ENCODE peak calls at places on chromosomes 3 and 15, in five cellular contexts. C is K562, E is GM12878, F is H1, W is GM12892. N is an unnamed sample.

GRCh38 chr3:195467641-195468390 is 25.0 kb upstream of the ACAP2 start:
- DNase-seq in W (no peak), C (no peak), E (no peak), F (no peak), N (no peak)

GRCh38 chr15:74541494-74542191 is 623 bp downstream of the ARID3B start:
- DNase-seq in F (no peak), W (peak; percentile 55), E (peak; percentile 74), C (peak; percentile 85), N (peak; percentile 64)

GRCh38 chr3:146503459-146504202 is 34.3 kb upstream of the PLSCR2 start:
- DNase-seq in W (peak; percentile 23), E (peak; percentile 62), C (no peak), F (no peak), N (peak; percentile 6)

GRCh38 chr3:194689493-194689901 is 3.8 kb downstream of the FAM43A start:
- DNase-seq in C (no peak), W (no peak), F (no peak), E (no peak), N (no peak)

GRCh38 chr3:48125026-48125704 is 63.1 kb downstream of the CDC25A start:
- DNase-seq in E (no peak), W (no peak), F (peak; percentile 43), C (no peak), N (no peak)

GRCh38 chr3:40143283-40144090 is 166.0 kb upstream of the EIF1B start:
- DNase-seq in C (no peak), E (no peak), W (no peak), F (no peak), N (no peak)

GRCh38 chr3:191431160-191431822 is 29.7 kb upstream of the PYDC2 start:
- DNase-seq in E (no peak), C (no peak), F (no peak), W (no peak), N (no peak)

GRCh38 chr15:71753346-71753745 is 57.0 kb upstream of the NR2E3 start:
- DNase-seq in E (no peak), C (no peak), W (no peak), F (no peak), N (no peak)

GRCh38 chr15:33234019-33234418 is 39.5 kb upstream of the FMN1 start:
- DNase-seq in E (no peak), F (no peak), C (peak; percentile 22), W (no peak), N (no peak)

GRCh38 chr15:49255966-49256759 is 86.1 kb downstream of the GALK2 start:
- DNase-seq in C (no peak), W (no peak), F (no peak), E (no peak), N (no peak)

GRCh38 chr3:175535351-175535750 is 676.2 kb downstream of the NAALADL2 start:
- DNase-seq in F (no peak), W (no peak), C (no peak), E (no peak), N (no peak)

GRCh38 chr3:37183375-37183831 is 9.0 kb upstream of the LRRFIP2 start:
- DNase-seq in E (no peak), W (no peak), C (no peak), F (no peak), N (no peak)

GRCh38 chr15:27042230-27042629 is 71.2 kb downstream of the GABRG3 start:
- DNase-seq in W (no peak), C (no peak), E (no peak), F (no peak), N (no peak)

GRCh38 chr15:82999905-83000671 is 11.4 kb downstream of the C15orf40 start:
- DNase-seq in C (peak; percentile 67), E (peak; percentile 43), W (peak; percentile 27), F (no peak), N (peak; percentile 37)

GRCh38 chr3:123618768-123619484 is 34.1 kb upstream of the HACD2 start:
- DNase-seq in W (no peak), C (peak; percentile 29), E (no peak), F (no peak), N (no peak)

GRCh38 chr15:45378149-45378912 is at the start of gene GATM:
- DNase-seq in E (peak; percentile 66), C (no peak), F (no peak), W (peak; percentile 80), N (peak; percentile 84)
- TF ChIP-seq POLR2A in E (peak; percentile 94), C (no peak), F (no peak), W (peak; percentile 96), N (peak; percentile 88)

GRCh38 chr15:85504739-85505676 is 124.6 kb downstream of the AKAP13 start:
- DNase-seq in E (no peak), C (peak; percentile 56), W (no peak), F (no peak), N (no peak)
- TF ChIP-seq TAF1 in E (no peak), C (no peak), W (no peak), F (no peak), N (no peak)

GRCh38 chr3:141020139-141020940 is 30.8 kb upstream of the SPSB4 start:
- DNase-seq in W (no peak), F (no peak), C (no peak), E (no peak), N (no peak)

GRCh38 chr3:141021261-141021660 is 29.9 kb upstream of the SPSB4 start:
- DNase-seq in C (no peak), E (no peak), F (no peak), W (no peak), N (no peak)

GRCh38 chr3:141015486-141015885 is 35.7 kb upstream of the SPSB4 start:
- DNase-seq in F (no peak), W (no peak), E (no peak), C (no peak), N (no peak)

GRCh38 chr3:141019244-141019643 is 31.9 kb upstream of the SPSB4 start:
- DNase-seq in C (no peak), W (no peak), F (no peak), E (no peak), N (no peak)
- TF ChIP-seq POLR2AphosphoS5 in C (no peak), W (no peak), F (no peak), E (no peak), N (no peak)

DNA sequence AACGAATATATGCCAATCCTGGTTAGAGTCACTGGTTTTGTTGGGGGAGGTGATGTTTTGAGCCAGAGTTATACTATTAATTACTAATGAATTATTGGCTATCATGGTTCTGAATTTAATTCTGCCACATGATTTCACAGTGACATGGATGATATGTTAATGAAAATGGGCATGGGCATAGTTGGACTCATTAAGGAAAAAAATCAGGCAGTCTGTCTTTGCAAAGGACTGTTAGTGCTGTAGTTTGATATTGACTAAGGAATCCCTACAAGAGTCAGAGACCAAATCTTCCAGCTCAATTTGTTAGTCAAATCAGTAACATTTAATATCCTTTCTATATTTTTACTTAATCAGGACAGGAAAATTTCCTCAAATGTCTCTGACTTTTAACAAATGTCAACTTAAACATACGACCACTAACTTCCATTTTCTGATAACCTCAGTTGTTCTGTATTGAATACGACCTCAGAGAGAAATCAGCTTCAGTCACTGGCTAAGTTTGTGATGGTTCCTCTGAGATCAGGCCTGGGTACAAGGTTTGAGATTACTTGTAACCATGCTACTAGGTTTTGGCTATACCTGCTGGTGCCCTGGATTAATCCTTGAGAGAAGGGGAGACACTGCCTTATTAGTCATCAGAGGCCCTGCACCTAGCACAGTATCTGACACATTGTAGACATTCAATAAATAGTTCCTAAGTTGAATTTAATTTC is 13.3 kb downstream of the NFKBIZ start:
- DNase-seq in W (no peak), E (no peak), C (no peak), F (no peak), N (no peak)
- TF ChIP-seq POLR2A in W (no peak), E (no peak), C (no peak), F (no peak), N (peak; percentile 65)

GRCh38 chr3:142088522-142088921 is 60.8 kb downstream of the TFDP2 start:
- DNase-seq in W (no peak), F (no peak), C (no peak), E (no peak), N (no peak)

GRCh38 chr3:142081178-142081577 is 68.2 kb downstream of the TFDP2 start:
- DNase-seq in F (no peak), C (no peak), W (no peak), E (no peak), N (no peak)

GRCh38 chr3:142087676-142088075 is 61.7 kb downstream of the TFDP2 start:
- DNase-seq in C (no peak), W (no peak), F (no peak), E (no peak), N (no peak)

DNA sequence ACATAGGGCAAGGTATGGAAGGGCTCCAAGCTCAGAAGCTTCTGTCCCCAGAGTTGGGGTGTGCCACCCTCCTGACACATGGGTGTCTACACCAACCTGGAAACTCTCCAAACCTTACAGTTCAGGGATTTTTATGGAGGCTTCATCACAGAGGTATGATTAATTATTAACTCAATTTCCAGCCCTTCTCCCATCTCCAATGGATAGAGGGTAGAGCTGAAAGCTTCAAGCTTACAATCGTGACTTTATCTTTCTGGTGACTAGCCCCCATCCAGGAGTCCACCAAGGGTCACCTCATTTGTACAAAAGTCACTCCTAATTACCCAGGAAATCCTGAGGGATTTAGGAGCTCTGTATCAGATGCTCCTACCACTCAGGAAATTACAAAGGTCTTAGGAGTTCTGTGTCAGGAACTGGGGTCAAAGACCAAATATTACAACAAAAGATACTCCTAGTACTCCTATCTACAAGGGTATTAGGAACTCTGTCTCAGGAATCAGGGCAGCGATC is 62.7 kb downstream of the TFDP2 start:
- DNase-seq in W (no peak), C (no peak), F (no peak), E (no peak), N (no peak)
- TF ChIP-seq TAF1 in W (no peak), C (no peak), F (no peak), E (no peak), N (no peak)

GRCh38 chr3:197430961-197431910 is 124.5 kb downstream of the BDH1 start:
- DNase-seq in W (no peak), E (no peak), F (no peak), C (no peak), N (no peak)

GRCh38 chr3:197432407-197433127 is 123.2 kb downstream of the BDH1 start:
- DNase-seq in F (no peak), W (no peak), E (no peak), C (no peak), N (no peak)

GRCh38 chr3:197430502-197430901 is 125.3 kb downstream of the BDH1 start:
- DNase-seq in C (no peak), F (no peak), W (no peak), E (no peak), N (no peak)

GRCh38 chr3:197435426-197435825 is 120.3 kb downstream of the BDH1 start:
- DNase-seq in C (no peak), E (no peak), F (no peak), W (no peak), N (no peak)

DNA sequence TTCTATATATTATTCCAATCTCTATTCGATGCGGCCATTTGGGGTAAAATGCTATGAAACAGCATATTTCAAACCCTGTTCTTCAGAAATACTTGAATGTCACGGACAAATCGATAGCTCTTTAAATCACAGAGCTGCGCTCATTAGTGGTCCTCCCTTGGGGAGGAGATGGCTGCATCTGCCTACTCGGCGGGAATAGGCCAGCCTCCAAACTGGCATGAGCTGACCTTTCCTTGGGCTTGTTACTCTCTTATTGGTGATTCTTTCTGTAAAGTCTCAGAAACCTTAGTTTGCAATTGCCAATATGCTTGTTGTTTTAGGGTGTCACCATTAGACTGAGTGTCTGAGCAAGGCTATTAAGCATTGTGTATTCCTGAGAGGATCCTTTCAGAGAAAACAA is 120.9 kb downstream of the BDH1 start:
- DNase-seq in C (no peak), W (no peak), F (no peak), E (no peak), N (no peak)
- TF ChIP-seq POLR2AphosphoS5 in C (no peak), W (no peak), F (no peak), E (no peak), N (no peak)